ENCODE peak calls at places on chromosomes 12 and 14, in five cellular contexts. N is pons, S is colonic mucosa, J is nephron progenitor cell, Q is posterior cingulate gyrus. B is an unnamed sample.

GRCh38 chr14:68762944-68763831 is 29.7 kb downstream of the ZFP36L1 start:
- DNase-seq in N (no peak), Q (no peak), J (peak; percentile 77), S (peak; percentile 49), B (peak; percentile 95)

GRCh38 chr12:90854136-90854689 is 100.8 kb downstream of the CCER1 start:
- DNase-seq in S (peak; percentile 31), Q (no peak), N (peak; percentile 65), J (peak; percentile 27), B (peak; percentile 55)

GRCh38 chr12:100963381-100963780 is 168.8 kb downstream of the ANO4 start:
- DNase-seq in Q (no peak), J (no peak), N (no peak), S (no peak), B (no peak)

GRCh38 chr12:58907326-58907855 is 12.9 kb downstream of the LRIG3 start:
- DNase-seq in Q (no peak), S (no peak), J (no peak), N (no peak), B (peak; percentile 62)

GRCh38 chr12:101697930-101698781 is 716 bp downstream of the CHPT1 start:
- DNase-seq in J (no peak), N (peak; percentile 68), S (peak; percentile 68), Q (peak; percentile 47), B (peak; percentile 37)

GRCh38 chr14:103742499-103743255 is 27.1 kb downstream of the ZFYVE21 start:
- DNase-seq in J (no peak), Q (no peak), S (no peak), N (no peak), B (no peak)

GRCh38 chr14:101130861-101131260 is 227.3 kb upstream of the RTL1 start:
- DNase-seq in J (no peak), S (no peak), Q (no peak), N (no peak), B (no peak)

GRCh38 chr14:72744416-72745120 is 149.3 kb downstream of the DPF3 start:
- DNase-seq in N (no peak), J (no peak), Q (no peak), S (peak; percentile 5), B (no peak)

GRCh38 chr14:62662811-62663477 is 382.3 kb downstream of the KCNH5 start:
- DNase-seq in Q (no peak), J (no peak), S (no peak), N (no peak), B (no peak)

GRCh38 chr12:89400415-89400814 is 48.1 kb upstream of the DUSP6 start:
- DNase-seq in Q (no peak), S (no peak), N (no peak), J (no peak), B (no peak)

GRCh38 chr14:63155511-63156189 is 48.6 kb upstream of the RHOJ start:
- DNase-seq in N (no peak), S (no peak), J (no peak), Q (no peak), B (no peak)

GRCh38 chr12:27101290-27101689 is 18.9 kb upstream of the C12orf71 start:
- DNase-seq in N (no peak), Q (no peak), S (no peak), J (no peak), B (no peak)

GRCh38 chr12:87801860-87802720 is 227.1 kb downstream of the C12orf50 start:
- DNase-seq in Q (no peak), N (peak; percentile 15), S (no peak), J (no peak), B (no peak)

GRCh38 chr14:32724864-32725550 is 213.7 kb upstream of the NPAS3 start:
- DNase-seq in N (peak; percentile 59), J (no peak), S (no peak), Q (no peak), B (no peak)

B was measured in SK-N-DZ.